ENCODE peak calls at places on chromosomes 4 and X, in ten cellular contexts. One of them, this sample, is unnamed.

GRCh38 chr4:168832746-168833575 is 177.1 kb downstream of the CBR4 start:
- DNase-seq in HuH-7: peak
- DNase-seq in CD4-positive, alpha-beta memory T cell: no peak
- DNase-seq in GM06990: no peak
- DNase-seq in nucleus accumbens: peak
- DNase-seq in foreskin fibroblast: peak
- DNase-seq in fibroblast of lung: peak
- DNase-seq in brain microvascular endothelial cell: no peak
- DNase-seq in mesenteric fat pad: no peak
- DNase-seq in stimulated activated naive B cell treated with anti-CD40 and anti-IgM and Interleukin-4, amounts not matched to agents 10 μg/mL and 1 μg/mL and 100 μg/mL, for 72 hours: no peak
- DNase-seq in this sample: no peak

GRCh38 chr4:86451560-86452322 is 91.9 kb upstream of the MAPK10 start:
- DNase-seq in HuH-7: no peak
- DNase-seq in brain microvascular endothelial cell: no peak
- DNase-seq in GM06990: no peak
- DNase-seq in mesenteric fat pad: no peak
- DNase-seq in foreskin fibroblast: peak
- DNase-seq in fibroblast of lung: peak
- DNase-seq in nucleus accumbens: no peak
- DNase-seq in CD4-positive, alpha-beta memory T cell: no peak
- DNase-seq in stimulated activated naive B cell treated with anti-CD40 and anti-IgM and Interleukin-4, amounts not matched to agents 10 μg/mL and 1 μg/mL and 100 μg/mL, for 72 hours: no peak
- DNase-seq in this sample: peak

GRCh38 chr4:85724801-85725548 is 250.0 kb downstream of the ARHGAP24 start:
- DNase-seq in nucleus accumbens: no peak
- DNase-seq in CD4-positive, alpha-beta memory T cell: no peak
- DNase-seq in mesenteric fat pad: no peak
- DNase-seq in brain microvascular endothelial cell: no peak
- DNase-seq in GM06990: no peak
- DNase-seq in fibroblast of lung: no peak
- DNase-seq in foreskin fibroblast: peak
- DNase-seq in stimulated activated naive B cell treated with anti-CD40 and anti-IgM and Interleukin-4, amounts not matched to agents 10 μg/mL and 1 μg/mL and 100 μg/mL, for 72 hours: no peak
- DNase-seq in HuH-7: no peak
- DNase-seq in this sample: no peak

GRCh38 chr4:140675599-140676231 is 80.5 kb downstream of the TBC1D9 start:
- DNase-seq in GM06990: no peak
- DNase-seq in stimulated activated naive B cell treated with anti-CD40 and anti-IgM and Interleukin-4, amounts not matched to agents 10 μg/mL and 1 μg/mL and 100 μg/mL, for 72 hours: no peak
- DNase-seq in fibroblast of lung: peak
- DNase-seq in brain microvascular endothelial cell: peak
- DNase-seq in CD4-positive, alpha-beta memory T cell: no peak
- DNase-seq in mesenteric fat pad: no peak
- DNase-seq in HuH-7: no peak
- DNase-seq in nucleus accumbens: no peak
- DNase-seq in foreskin fibroblast: peak
- DNase-seq in this sample: no peak

GRCh38 chrX:47628980-47629379 is 750 bp downstream of the CFP start:
- DNase-seq in GM06990: no peak
- DNase-seq in foreskin fibroblast: peak
- DNase-seq in brain microvascular endothelial cell: no peak
- DNase-seq in HuH-7: no peak
- DNase-seq in mesenteric fat pad: no peak
- DNase-seq in fibroblast of lung: no peak
- DNase-seq in stimulated activated naive B cell treated with anti-CD40 and anti-IgM and Interleukin-4, amounts not matched to agents 10 μg/mL and 1 μg/mL and 100 μg/mL, for 72 hours: peak
- DNase-seq in CD4-positive, alpha-beta memory T cell: peak
- DNase-seq in nucleus accumbens: no peak
- DNase-seq in this sample: no peak

GRCh38 chrX:10534611-10535010 is 85.8 kb downstream of the MID1 start:
- DNase-seq in brain microvascular endothelial cell: no peak
- DNase-seq in nucleus accumbens: no peak
- DNase-seq in foreskin fibroblast: no peak
- DNase-seq in HuH-7: no peak
- DNase-seq in GM06990: no peak
- DNase-seq in mesenteric fat pad: no peak
- DNase-seq in stimulated activated naive B cell treated with anti-CD40 and anti-IgM and Interleukin-4, amounts not matched to agents 10 μg/mL and 1 μg/mL and 100 μg/mL, for 72 hours: no peak
- DNase-seq in fibroblast of lung: peak
- DNase-seq in CD4-positive, alpha-beta memory T cell: no peak
- DNase-seq in this sample: no peak

GRCh38 chrX:111262086-111262485 is 8.2 kb downstream of the CAPN6 start:
- DNase-seq in CD4-positive, alpha-beta memory T cell: no peak
- DNase-seq in GM06990: no peak
- DNase-seq in foreskin fibroblast: no peak
- DNase-seq in fibroblast of lung: peak
- DNase-seq in HuH-7: no peak
- DNase-seq in nucleus accumbens: no peak
- DNase-seq in stimulated activated naive B cell treated with anti-CD40 and anti-IgM and Interleukin-4, amounts not matched to agents 10 μg/mL and 1 μg/mL and 100 μg/mL, for 72 hours: no peak
- DNase-seq in brain microvascular endothelial cell: no peak
- DNase-seq in mesenteric fat pad: no peak
- DNase-seq in this sample: no peak

GRCh38 chrX:72576161-72576896 is 3.7 kb upstream of the HDAC8 start:
- DNase-seq in brain microvascular endothelial cell: peak
- DNase-seq in CD4-positive, alpha-beta memory T cell: no peak
- DNase-seq in GM06990: no peak
- DNase-seq in fibroblast of lung: peak
- DNase-seq in stimulated activated naive B cell treated with anti-CD40 and anti-IgM and Interleukin-4, amounts not matched to agents 10 μg/mL and 1 μg/mL and 100 μg/mL, for 72 hours: no peak
- DNase-seq in foreskin fibroblast: peak
- DNase-seq in mesenteric fat pad: no peak
- DNase-seq in HuH-7: no peak
- DNase-seq in nucleus accumbens: no peak
- DNase-seq in this sample: no peak

GRCh38 chrX:768596-768995 is 138.0 kb downstream of the SHOX start:
- DNase-seq in fibroblast of lung: no peak
- DNase-seq in foreskin fibroblast: no peak
- DNase-seq in HuH-7: no peak
- DNase-seq in stimulated activated naive B cell treated with anti-CD40 and anti-IgM and Interleukin-4, amounts not matched to agents 10 μg/mL and 1 μg/mL and 100 μg/mL, for 72 hours: no peak
- DNase-seq in CD4-positive, alpha-beta memory T cell: no peak
- DNase-seq in mesenteric fat pad: no peak
- DNase-seq in nucleus accumbens: no peak
- DNase-seq in brain microvascular endothelial cell: no peak
- DNase-seq in GM06990: no peak
- DNase-seq in this sample: no peak

GRCh38 chrX:119541188-119541587 is 24.0 kb downstream of the STEEP1 start:
- DNase-seq in CD4-positive, alpha-beta memory T cell: no peak
- DNase-seq in fibroblast of lung: peak
- DNase-seq in nucleus accumbens: no peak
- DNase-seq in foreskin fibroblast: peak
- DNase-seq in mesenteric fat pad: no peak
- DNase-seq in brain microvascular endothelial cell: peak
- DNase-seq in GM06990: no peak
- DNase-seq in HuH-7: no peak
- DNase-seq in stimulated activated naive B cell treated with anti-CD40 and anti-IgM and Interleukin-4, amounts not matched to agents 10 μg/mL and 1 μg/mL and 100 μg/mL, for 72 hours: no peak
- DNase-seq in this sample: no peak